ENCODE peak calls at places on chromosomes 11 and 22, in five cellular contexts. W is effector memory CD4-positive, alpha-beta T cell; Z is MM.1S; C is fibroblast of lung; Y is gastrocnemius medialis. D is an unnamed sample. For H3K4me1, the result is how much of the 10 kb centered on the place peaks cover.

GRCh38 chr22:38783095-38783710 is 10.7 kb downstream of the DNAL4 start:
- DNase-seq in W (no peak), Z (no peak), C (no peak), Y (no peak), D (no peak)

GRCh38 chr11:64084962-64085710 is 49.4 kb downstream of the FLRT1 start:
- DNase-seq in W (no peak), Z (no peak), C (no peak), Y (no peak), D (no peak)

GRCh38 chr22:21026783-21027692 is 5.3 kb downstream of the SLC7A4 start:
- DNase-seq in W (no peak), Z (no peak), C (peak), Y (peak), D (no peak)

GRCh38 chr11:112617977-112618829 is 343.0 kb upstream of the NCAM1 start:
- DNase-seq in W (no peak), Z (no peak), C (no peak), Y (no peak), D (no peak)

GRCh38 chr11:122007611-122008071 is 108.4 kb downstream of the BLID start:
- DNase-seq in W (no peak), Z (no peak), C (peak), Y (peak), D (peak)

GRCh38 chr11:33891714-33892327 is at the start of gene LMO2:
- DNase-seq in W (no peak), Z (no peak), C (no peak), Y (peak), D (no peak)

GRCh38 chr11:61267437-61267841 is 26.5 kb downstream of the PGA5 start:
- DNase-seq in W (no peak), Z (no peak), C (no peak), Y (no peak), D (no peak)

GRCh38 chr11:118533769-118534729 is 3.1 kb downstream of the TMEM25 start:
- DNase-seq in W (no peak), Z (no peak), C (no peak), Y (no peak), D (no peak)

GRCh38 chr11:117097567-117098268 is 510 bp downstream of the SIK3 start:
- DNase-seq in W (no peak), Z (peak), C (no peak), Y (peak), D (no peak)

GRCh38 chr11:73518195-73518594 is 79.7 kb downstream of the FAM168A start:
- DNase-seq in W (no peak), Z (no peak), C (no peak), Y (no peak), D (no peak)

GRCh38 chr22:46528121-46528610 is 9.3 kb downstream of the CELSR1 start:
- DNase-seq in W (no peak), Z (no peak), C (peak), Y (no peak), D (no peak)
- H3K4me1 ChIP-seq in W (under half), Z (under half), C (under half), Y (under half), D (under half)

DNA sequence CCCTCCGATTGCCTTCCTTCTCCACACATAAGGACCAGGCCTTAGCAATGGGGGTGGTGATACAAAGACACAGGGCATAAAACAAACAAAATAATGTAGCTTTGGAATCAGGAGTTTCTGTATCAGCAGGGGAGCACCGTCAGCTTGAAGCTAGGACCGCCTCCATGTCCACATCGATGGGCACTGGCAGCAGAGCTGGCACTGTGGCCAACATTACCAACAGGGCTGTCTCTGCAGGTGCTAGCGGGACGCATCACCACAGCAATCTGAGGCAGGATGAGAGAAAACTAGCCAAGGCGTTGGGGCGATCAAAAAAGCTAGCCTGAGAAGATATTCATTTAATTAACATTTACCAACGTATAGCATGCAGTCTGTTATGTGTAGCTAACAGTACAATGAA is 201.3 kb downstream of the MAML2 start:
- DNase-seq in W (no peak), Z (no peak), C (no peak), Y (no peak), D (no peak)
- H3K4me1 ChIP-seq in W (under half), Z (under half), C (under half), Y (under half), D (under half)

GRCh38 chr11:2380807-2381350 is 3.8 kb downstream of the CD81 start:
- DNase-seq in W (no peak), Z (no peak), C (no peak), Y (peak), D (peak)
- H3K4me1 ChIP-seq in W (under half), Z (under half), C (under half), Y (half or more), D (half or more)

DNA sequence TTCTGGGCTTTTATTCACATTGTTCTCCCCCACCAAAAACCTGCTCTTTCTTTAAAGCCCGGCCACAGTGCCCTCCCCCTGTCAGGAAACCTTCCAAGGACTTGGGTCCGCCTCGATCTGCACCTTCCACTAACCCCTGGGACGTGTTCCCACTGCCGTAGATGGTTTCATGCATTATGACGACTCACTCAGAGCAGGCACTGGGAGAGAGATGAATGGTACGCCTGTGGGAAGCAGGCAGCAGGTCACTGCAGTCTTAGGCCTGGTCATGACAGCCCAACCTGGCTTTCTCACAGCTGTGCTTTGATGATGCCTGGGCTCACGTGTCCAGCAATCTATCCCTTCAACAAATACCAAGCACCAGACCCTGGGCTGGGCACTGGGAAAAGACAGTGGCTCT is 115.7 kb downstream of the WNT7B start:
- DNase-seq in W (no peak), Z (no peak), C (no peak), Y (no peak), D (no peak)
- H3K4me1 ChIP-seq in W (under half), Z (under half), C (under half), Y (under half), D (under half)

GRCh38 chr22:36197601-36198146 is 3.9 kb downstream of the APOL4 start:
- DNase-seq in W (no peak), Z (peak), C (no peak), Y (no peak), D (no peak)
- H3K4me1 ChIP-seq in W (under half), Z (under half), C (under half), Y (under half), D (under half)

DNA sequence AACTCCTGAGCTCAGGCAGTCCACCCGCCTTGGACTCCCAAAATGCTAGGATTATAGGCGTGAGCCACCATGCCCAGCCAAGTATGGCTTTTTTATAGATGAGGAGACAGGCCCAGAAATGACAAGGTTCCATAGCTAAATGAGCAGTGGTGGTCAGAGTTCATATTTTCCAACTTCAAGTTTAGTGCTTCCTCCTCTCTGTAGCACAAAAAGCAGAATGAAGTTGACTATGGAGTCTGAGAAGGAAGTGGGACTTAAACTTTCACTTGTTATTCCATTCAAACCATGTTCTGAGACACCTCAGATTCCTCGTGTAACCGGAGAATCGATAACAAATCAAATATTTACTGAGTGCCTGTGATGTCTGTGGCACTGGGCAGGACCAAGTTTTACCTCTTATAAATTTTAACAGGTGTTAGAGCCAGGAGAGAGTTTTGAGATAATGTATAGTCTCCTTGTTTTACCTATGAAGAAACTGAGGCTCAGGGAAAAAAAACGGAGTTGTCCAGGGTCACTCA is 3.0 kb downstream of the LIMK2 start:
- DNase-seq in W (no peak), Z (no peak), C (no peak), Y (no peak), D (no peak)
- H3K4me1 ChIP-seq in W (under half), Z (under half), C (under half), Y (under half), D (under half)

DNA sequence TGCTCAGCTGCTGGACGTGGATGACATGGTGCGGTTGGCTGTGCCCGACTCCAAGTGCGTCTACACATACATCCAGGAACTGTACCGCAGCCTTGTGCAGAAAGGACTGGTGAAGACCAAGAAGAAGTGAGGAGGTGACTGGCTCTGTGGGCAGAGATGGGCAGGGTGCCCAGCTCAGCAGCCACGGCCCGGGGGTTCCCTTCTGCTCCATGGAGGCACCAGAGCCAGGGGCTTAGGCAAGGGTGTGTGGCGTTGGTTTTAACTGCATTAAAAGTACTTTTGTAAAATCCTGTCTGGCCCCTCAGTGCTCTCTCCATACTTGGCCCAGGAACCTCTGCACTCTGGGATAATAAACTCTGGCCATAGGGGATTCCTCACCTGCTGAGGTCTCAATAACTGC is 12.6 kb downstream of the SMTNL1 start:
- DNase-seq in W (no peak), Z (no peak), C (no peak), Y (no peak), D (no peak)
- H3K4me1 ChIP-seq in W (under half), Z (under half), C (under half), Y (under half), D (under half)

D was measured in tibial artery.